ENCODE peak calls at places on chromosome 15, in five cellular contexts. K, T, J, F and Y are unnamed samples. For H3K4me1, the result is how much of the 10 kb centered on the place peaks cover.

GRCh38 chr15:88880944-88881740 is 14.2 kb downstream of the HAPLN3 start:
- DNase-seq in K (no peak), T (no peak), J (no peak), F (no peak), Y (no peak)

GRCh38 chr15:76904461-76905012 is 603 bp downstream of the SCAPER start:
- DNase-seq in K (peak), T (peak), J (peak), F (peak), Y (peak)

GRCh38 chr15:55277116-55277564 is 12.5 kb downstream of the RAB27A start:
- DNase-seq in K (no peak), T (no peak), J (peak), F (no peak), Y (no peak)

GRCh38 chr15:69532856-69533255 is 80.2 kb downstream of the RPLP1 start:
- DNase-seq in K (no peak), T (no peak), J (no peak), F (no peak), Y (no peak)

GRCh38 chr15:46848704-46849103 is 868.6 kb upstream of the SEMA6D start:
- DNase-seq in K (no peak), T (no peak), J (peak), F (no peak), Y (peak)

GRCh38 chr15:77634266-77634962 is 1.7 kb upstream of the LINGO1 start:
- DNase-seq in K (peak), T (peak), J (peak), F (peak), Y (peak)

GRCh38 chr15:73727330-73728018 is 25.7 kb downstream of the INSYN1 start:
- DNase-seq in K (no peak), T (no peak), J (peak), F (no peak), Y (no peak)

GRCh38 chr15:85164841-85165466 is 183.3 kb downstream of the PDE8A start:
- DNase-seq in K (no peak), T (no peak), J (no peak), F (no peak), Y (peak)

GRCh38 chr15:48498828-48499227 is 146.7 kb downstream of the FBN1 start:
- DNase-seq in K (no peak), T (no peak), J (no peak), F (no peak), Y (no peak)

GRCh38 chr15:94509259-94509658 is 277.9 kb downstream of the MCTP2 start:
- DNase-seq in K (no peak), T (no peak), J (no peak), F (no peak), Y (no peak)

GRCh38 chr15:20355256-20355868 is 186.2 kb downstream of the GOLGA6L6 start:
- DNase-seq in K (peak), T (no peak), J (no peak), F (no peak), Y (no peak)

GRCh38 chr15:88031461-88031860 is 225.1 kb downstream of the NTRK3 start:
- DNase-seq in K (no peak), T (no peak), J (no peak), F (no peak), Y (no peak)

GRCh38 chr15:75723171-75723846 is 10.7 kb upstream of the CSPG4 start:
- DNase-seq in K (no peak), T (peak), J (peak), F (no peak), Y (peak)

GRCh38 chr15:75721923-75722870 is 9.5 kb upstream of the CSPG4 start:
- DNase-seq in K (no peak), T (no peak), J (no peak), F (no peak), Y (no peak)

GRCh38 chr15:75725021-75725718 is 12.5 kb upstream of the CSPG4 start:
- DNase-seq in K (no peak), T (no peak), J (no peak), F (no peak), Y (no peak)

GRCh38 chr15:75725719-75726607 is 13.3 kb upstream of the CSPG4 start:
- DNase-seq in K (no peak), T (no peak), J (peak), F (no peak), Y (peak)

GRCh38 chr15:75723847-75724660 is 11.4 kb upstream of the CSPG4 start:
- DNase-seq in K (no peak), T (peak), J (peak), F (no peak), Y (peak)
- H3K4me1 ChIP-seq in K (under half), T (under half), J (under half), F (under half), Y (under half)

DNA sequence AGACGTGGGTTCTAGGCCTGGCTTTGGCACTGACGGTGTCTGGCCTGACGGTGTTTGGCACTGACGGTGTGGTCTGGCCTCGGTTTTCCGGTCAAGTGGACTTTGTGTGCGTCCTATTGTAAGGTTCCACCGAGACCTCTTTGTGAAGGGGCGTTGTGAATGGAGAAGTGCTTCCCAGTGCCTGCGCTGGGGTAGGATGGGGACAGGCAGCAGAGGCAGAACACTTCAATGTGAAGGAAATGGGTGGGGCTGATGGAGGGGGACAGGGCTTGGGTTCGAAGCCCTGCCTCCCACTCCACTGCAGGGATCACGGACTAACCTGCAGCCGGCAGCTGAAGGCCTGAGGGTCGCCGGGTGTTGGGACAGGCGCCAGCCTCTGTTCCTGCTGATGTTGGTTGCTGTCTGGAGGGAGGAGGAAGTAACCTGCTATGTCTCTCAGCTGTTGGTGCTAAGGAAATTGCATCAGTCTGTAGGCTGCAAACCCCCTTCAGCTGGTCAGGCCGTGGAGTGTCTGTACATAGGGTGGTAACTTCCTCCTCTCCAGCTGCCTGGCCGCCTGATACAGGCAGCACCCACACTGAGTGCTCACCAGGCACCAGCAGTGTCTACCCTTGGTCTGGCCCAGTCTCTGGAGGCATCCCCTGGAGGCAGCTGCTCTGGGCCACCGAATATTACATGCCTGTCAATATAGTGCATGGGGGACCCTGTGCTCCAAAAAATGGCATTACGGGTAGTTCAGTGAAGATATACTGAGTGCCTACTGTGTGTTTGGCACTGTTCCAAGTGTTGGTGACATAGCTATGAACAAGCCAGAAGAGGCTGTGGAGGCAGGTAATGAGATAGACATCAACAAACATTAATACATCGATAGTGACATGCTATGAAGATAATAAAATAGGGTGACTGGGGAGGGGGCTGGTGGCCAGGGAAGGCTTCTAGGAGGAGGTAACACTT is 1.1 kb downstream of the TM6SF1 start:
- DNase-seq in K (no peak), T (peak), J (peak), F (no peak), Y (peak)
- H2AK5ac ChIP-seq in K (no peak), T (no peak), J (no peak), F (peak), Y (no peak)

DNA sequence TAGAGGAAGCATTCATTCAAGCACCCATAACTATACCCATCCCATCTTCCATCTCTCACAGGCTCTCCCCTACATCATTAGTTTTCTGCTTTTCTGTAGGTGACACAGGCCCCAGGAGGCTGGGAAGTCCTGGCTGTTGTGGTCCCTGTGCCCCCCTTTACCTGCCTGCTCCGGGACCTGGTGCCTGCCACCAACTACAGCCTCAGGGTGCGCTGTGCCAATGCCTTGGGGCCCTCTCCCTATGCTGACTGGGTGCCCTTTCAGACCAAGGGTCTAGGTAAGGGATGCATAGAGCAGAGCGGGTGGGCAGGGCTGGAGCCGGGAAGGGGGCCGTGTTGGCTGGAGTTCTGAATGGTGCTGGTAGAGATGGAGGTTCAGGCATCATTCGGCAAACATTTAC is 8.2 kb downstream of the TYRO3 start:
- DNase-seq in K (no peak), T (no peak), J (no peak), F (no peak), Y (no peak)
- H3K4me1 ChIP-seq in K (under half), T (under half), J (under half), F (under half), Y (under half)

GRCh38 chr15:81174125-81174524 is 22.6 kb upstream of the IL16 start:
- DNase-seq in K (no peak), T (no peak), J (no peak), F (no peak), Y (no peak)

GRCh38 chr15:81178365-81178764 is 18.3 kb upstream of the IL16 start:
- DNase-seq in K (no peak), T (no peak), J (no peak), F (no peak), Y (no peak)

GRCh38 chr15:81174759-81175327 is 21.8 kb upstream of the IL16 start:
- DNase-seq in K (no peak), T (peak), J (no peak), F (no peak), Y (no peak)

GRCh38 chr15:81176291-81176893 is 20.3 kb upstream of the IL16 start:
- DNase-seq in K (peak), T (no peak), J (no peak), F (no peak), Y (no peak)

GRCh38 chr15:81175496-81175895 is 21.2 kb upstream of the IL16 start:
- DNase-seq in K (no peak), T (no peak), J (no peak), F (no peak), Y (no peak)
- H2AK5ac ChIP-seq in K (no peak), T (no peak), J (no peak), F (no peak), Y (no peak)

GRCh38 chr15:93029613-93030429 is 59.2 kb downstream of the RGMA start:
- DNase-seq in K (no peak), T (no peak), J (peak), F (no peak), Y (peak)
- H3K4me1 ChIP-seq in K (under half), T (under half), J (under half), F (under half), Y (under half)

GRCh38 chr15:63938486-63939061 is 104.8 kb upstream of the HERC1 start:
- DNase-seq in K (peak), T (no peak), J (no peak), F (no peak), Y (no peak)
- H2AK5ac ChIP-seq in K (no peak), T (no peak), J (no peak), F (no peak), Y (peak)

GRCh38 chr15:98728811-98729160 is 80.4 kb downstream of the IGF1R start:
- DNase-seq in K (no peak), T (no peak), J (no peak), F (no peak), Y (no peak)

GRCh38 chr15:98728107-98728810 is 79.9 kb downstream of the IGF1R start:
- DNase-seq in K (no peak), T (peak), J (no peak), F (no peak), Y (peak)

GRCh38 chr15:98729446-98730042 is 81.2 kb downstream of the IGF1R start:
- DNase-seq in K (no peak), T (no peak), J (peak), F (no peak), Y (no peak)

GRCh38 chr15:98725874-98726273 is 77.5 kb downstream of the IGF1R start:
- DNase-seq in K (no peak), T (no peak), J (no peak), F (no peak), Y (no peak)

DNA sequence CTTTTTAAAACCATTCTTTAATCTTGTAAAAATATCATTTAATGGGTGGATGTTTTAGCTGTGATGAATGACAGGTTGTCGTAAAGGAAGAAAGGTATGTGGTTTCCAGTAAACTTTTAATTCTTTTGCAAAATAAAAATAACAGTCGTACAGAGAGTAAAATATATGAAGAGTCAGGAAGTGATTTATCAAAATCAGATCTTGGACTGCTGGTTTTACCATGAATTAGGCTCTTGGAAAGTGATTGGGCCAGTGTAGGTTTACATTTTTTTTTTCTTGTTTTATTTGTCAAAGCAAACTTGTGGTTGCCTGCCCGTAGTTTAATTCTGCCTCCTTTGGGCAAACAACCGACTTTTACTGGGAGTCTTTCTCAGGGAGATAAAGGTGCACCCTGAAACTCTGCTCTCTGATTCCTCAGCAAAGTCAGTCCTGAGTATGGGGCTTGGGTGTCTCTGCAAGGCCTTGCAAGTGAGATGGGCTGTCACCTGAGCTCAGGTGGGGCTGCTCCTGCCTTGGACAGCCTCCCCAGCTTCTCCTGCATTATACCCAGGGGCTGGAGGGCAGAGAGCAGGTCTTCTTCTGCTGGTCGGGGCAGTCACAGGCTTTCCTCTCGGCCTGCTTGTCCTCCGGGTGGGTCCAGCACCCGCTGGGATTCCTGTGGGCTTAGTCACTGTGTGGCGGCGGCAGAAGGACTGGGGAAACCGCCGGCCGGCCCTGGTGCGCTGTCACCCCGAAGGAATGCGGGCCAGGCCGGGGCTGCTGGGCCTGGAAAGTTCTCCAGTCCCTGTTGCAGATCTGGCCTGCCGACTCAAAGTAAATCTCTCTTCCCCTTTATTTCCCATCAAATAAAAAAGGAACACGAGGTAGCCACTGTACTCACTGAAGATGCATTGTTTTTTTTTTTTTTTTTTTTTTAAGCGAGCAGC is 79.0 kb downstream of the IGF1R start:
- DNase-seq in K (peak), T (peak), J (peak), F (peak), Y (peak)
- H3K4me1 ChIP-seq in K (under half), T (under half), J (under half), F (under half), Y (under half)

GRCh38 chr15:34109775-34110663 is 8.1 kb downstream of the PGBD4 start:
- DNase-seq in K (no peak), T (peak), J (peak), F (no peak), Y (peak)
- H2AK5ac ChIP-seq in K (no peak), T (no peak), J (no peak), F (no peak), Y (no peak)